ENCODE peak calls at places on chromosomes 4 and X, in six cellular contexts. F is K562, E is GM23248, Z is HepG2, R is mammary epithelial cell, X is HCT116. K is an unnamed sample.

GRCh38 chr4:13657016-13657415 is 29.5 kb upstream of the BOD1L1 start:
- DNase-seq in E (no peak), Z (no peak), F (no peak), X (no peak), R (no peak), K (no peak)

GRCh38 chr4:103996059-103996458 is 276.3 kb upstream of the TACR3 start:
- DNase-seq in R (peak; percentile 58), Z (no peak), X (peak; percentile 56), E (no peak), F (no peak), K (peak; percentile 18)

GRCh38 chr4:109005523-109005922 is 242.7 kb upstream of the ETNPPL start:
- DNase-seq in F (no peak), E (peak; percentile 62), Z (no peak), R (peak; percentile 41), X (no peak), K (no peak)

GRCh38 chrX:24846551-24847170 is 152.9 kb downstream of the POLA1 start:
- DNase-seq in X (no peak), R (no peak), F (no peak), E (peak; percentile 52), Z (no peak), K (no peak)

GRCh38 chrX:139739138-139739537 is 31.2 kb upstream of the MCF2 start:
- DNase-seq in F (no peak), R (peak; percentile 80), Z (no peak), E (peak; percentile 62), X (no peak), K (no peak)

GRCh38 chr4:95409750-95410149 is 139.0 kb downstream of the UNC5C start:
- DNase-seq in E (no peak), X (no peak), R (no peak), Z (no peak), F (no peak), K (no peak)

GRCh38 chrX:93874554-93874953 is 200.5 kb downstream of the FAM133A start:
- DNase-seq in R (peak; percentile 8), E (peak; percentile 20), F (peak; percentile 3), X (no peak), Z (peak; percentile 1), K (peak; percentile 72)

GRCh38 chrX:70664726-70665125 is 220.1 kb downstream of the DLG3 start:
- DNase-seq in X (peak; percentile 16), Z (peak; percentile 19), F (peak; percentile 8), R (peak; percentile 9), E (peak; percentile 60), K (peak; percentile 35)

GRCh38 chr4:109675843-109676242 is 27.4 kb downstream of the CASP6 start:
- DNase-seq in F (no peak), R (no peak), E (no peak), Z (no peak), X (no peak), K (no peak)

GRCh38 chrX:106731590-106731989 is 5.1 kb downstream of the RNF128 start:
- DNase-seq in R (no peak), X (no peak), E (no peak), F (no peak), Z (no peak), K (no peak)

GRCh38 chrX:106730385-106730784 is 3.9 kb downstream of the RNF128 start:
- DNase-seq in X (no peak), Z (peak; percentile 45), F (no peak), R (no peak), E (no peak), K (peak; percentile 16)

GRCh38 chrX:106728337-106728736 is 1.8 kb downstream of the RNF128 start:
- DNase-seq in Z (no peak), X (no peak), R (no peak), F (no peak), E (no peak), K (no peak)

DNA sequence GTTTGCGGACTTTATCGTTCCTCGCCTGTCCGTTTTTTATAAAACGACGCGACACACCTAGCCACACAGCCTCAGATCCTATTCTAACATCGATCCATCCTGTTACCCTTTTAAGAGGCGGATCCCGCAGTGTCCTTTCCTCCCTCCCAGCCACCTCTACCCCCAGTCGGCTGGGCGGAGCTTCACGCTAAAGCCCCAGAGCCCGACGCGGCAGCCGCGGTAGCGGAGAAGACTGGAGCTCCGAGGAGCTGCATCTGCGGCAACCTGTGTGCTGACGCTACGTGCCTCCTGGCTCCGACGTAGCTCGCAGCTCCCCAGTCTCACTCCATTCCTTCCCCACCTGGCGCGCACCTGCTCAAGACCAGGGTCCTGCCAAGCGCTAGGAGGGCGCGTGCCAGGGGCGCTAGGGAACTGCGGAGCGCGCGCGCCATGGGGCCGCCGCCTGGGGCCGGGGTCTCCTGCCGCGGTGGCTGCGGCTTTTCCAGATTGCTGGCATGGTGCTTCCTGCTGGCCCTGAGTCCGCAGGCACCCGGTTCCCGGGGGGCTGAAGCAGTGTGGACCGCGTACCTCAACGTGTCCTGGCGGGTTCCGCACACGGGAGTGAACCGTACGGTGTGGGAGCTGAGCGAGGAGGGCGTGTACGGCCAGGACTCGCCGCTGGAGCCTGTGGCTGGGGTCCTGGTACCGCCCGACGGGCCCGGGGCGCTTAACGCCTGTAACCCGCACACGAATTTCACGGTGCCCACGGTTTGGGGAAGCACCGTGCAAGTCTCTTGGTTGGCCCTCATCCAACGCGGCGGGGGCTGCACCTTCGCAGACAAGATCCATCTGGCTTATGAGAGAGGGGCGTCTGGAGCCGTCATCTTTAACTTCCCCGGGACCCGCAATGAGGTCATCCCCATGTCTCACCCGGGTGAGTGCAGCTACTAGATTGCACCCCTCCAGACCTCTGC is at the start of gene RNF128:
- DNase-seq in R (peak; percentile 62), E (peak; percentile 62), Z (peak; percentile 66), X (peak; percentile 70), F (no peak), K (peak; percentile 76)
- TF ChIP-seq EZH2 in R (no peak), E (no peak), Z (no peak), X (no peak), F (no peak), K (no peak)

GRCh38 chr4:153341575-153342090 is 2.9 kb upstream of the MND1 start:
- DNase-seq in E (peak; percentile 53), Z (peak; percentile 7), F (peak; percentile 43), R (peak; percentile 50), X (peak; percentile 35), K (peak; percentile 6)
- H3K27ac ChIP-seq in E (no peak overlapping the region), Z (no peak overlapping the region), F (peak overlapping the region; percentile 11), R (no peak overlapping the region), X (no peak overlapping the region), K (no peak overlapping the region)

DNA sequence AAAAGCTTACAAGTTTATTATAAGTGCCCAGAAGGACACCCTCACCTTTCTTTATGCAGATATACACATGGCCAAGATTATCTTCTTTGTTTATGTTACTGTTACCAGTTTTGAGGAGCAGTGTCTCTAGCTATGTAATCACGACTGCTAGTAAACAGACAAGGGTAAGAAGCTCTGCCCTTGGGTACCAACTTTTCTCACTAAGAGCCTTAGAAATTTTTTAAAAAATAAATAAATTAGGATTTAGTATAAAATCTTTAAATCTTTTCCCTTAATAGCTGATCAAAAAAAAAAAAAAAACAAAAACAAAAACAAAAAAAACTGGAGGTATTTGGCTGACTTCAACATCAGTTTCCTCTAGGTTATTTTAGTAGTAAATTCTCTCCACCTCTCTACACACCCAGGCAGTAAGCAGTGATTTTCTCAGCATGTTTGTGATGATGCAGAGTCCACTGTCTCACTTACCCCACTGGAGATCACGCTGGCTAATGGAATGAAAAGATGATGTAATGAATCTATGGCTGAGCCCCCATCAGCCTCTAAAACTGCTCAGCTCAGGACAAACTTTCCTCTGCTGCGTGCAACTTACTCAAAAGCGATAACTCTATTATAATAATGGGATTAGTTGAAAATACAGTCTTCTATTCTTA is 125.9 kb downstream of the FRYL start:
- DNase-seq in X (no peak), E (peak; percentile 15), Z (no peak), F (no peak), R (no peak), K (no peak)
- H3K4me3 ChIP-seq in X (no peak overlapping the region), E (peak overlapping the region; percentile 4), Z (no peak overlapping the region), F (no peak overlapping the region), R (no peak overlapping the region), K (no peak overlapping the region)

DNA sequence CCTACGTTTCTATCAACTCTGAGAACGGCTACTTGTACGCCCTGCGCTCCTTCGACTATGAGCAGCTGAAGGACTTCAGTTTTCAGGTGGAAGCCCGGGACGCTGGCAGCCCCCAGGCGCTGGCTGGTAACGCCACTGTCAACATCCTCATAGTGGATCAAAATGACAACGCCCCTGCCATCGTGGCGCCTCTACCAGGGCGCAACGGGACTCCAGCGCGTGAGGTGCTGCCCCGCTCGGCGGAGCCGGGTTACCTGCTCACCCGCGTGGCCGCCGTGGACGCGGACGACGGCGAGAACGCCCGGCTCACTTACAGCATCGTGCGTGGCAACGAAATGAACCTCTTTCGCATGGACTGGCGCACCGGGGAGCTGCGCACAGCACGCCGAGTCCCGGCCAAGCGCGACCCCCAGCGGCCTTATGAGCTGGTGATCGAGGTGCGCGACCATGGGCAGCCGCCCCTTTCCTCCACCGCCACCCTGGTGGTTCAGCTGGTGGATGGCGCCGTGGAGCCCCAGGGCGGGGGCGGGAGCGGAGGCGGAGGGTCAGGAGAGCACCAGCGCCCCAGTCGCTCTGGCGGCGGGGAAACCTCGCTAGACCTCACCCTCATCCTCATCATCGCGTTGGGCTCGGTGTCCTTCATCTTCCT is 2.7 kb downstream of the PCDH10 start:
- DNase-seq in R (no peak), E (no peak), F (no peak), X (no peak), Z (no peak), K (peak; percentile 58)
- TF ChIP-seq EZH2 in R (peak; percentile 30), E (no peak), F (no peak), X (no peak), Z (no peak), K (no peak)

GRCh38 chr4:153571006-153571545 is 104.9 kb downstream of the TMEM131L start:
- DNase-seq in E (no peak), R (no peak), Z (no peak), X (no peak), F (no peak), K (no peak)

GRCh38 chr4:153573221-153573620 is 107.1 kb downstream of the TMEM131L start:
- DNase-seq in F (no peak), Z (no peak), R (no peak), E (no peak), X (no peak), K (no peak)

GRCh38 chr4:153572609-153573008 is 106.4 kb downstream of the TMEM131L start:
- DNase-seq in R (no peak), F (no peak), Z (no peak), X (no peak), E (no peak), K (no peak)

GRCh38 chr4:153566751-153567150 is 100.6 kb downstream of the TMEM131L start:
- DNase-seq in E (no peak), F (no peak), R (no peak), Z (no peak), X (no peak), K (no peak)

GRCh38 chr4:153570228-153570973 is 104.2 kb downstream of the TMEM131L start:
- DNase-seq in E (no peak), X (no peak), F (no peak), R (no peak), Z (no peak), K (no peak)
- H3K27ac ChIP-seq in E (no peak overlapping the region), X (no peak overlapping the region), F (no peak overlapping the region), R (no peak overlapping the region), Z (peak overlapping the region; percentile 6), K (no peak overlapping the region)